ENCODE peak calls at places on chromosomes 6 and 20, in four cellular contexts. R is NCI-H2107, U is cerebellar nuclear complex, X is cardiac fibroblast. A is an unnamed sample.

GRCh38 chr20:20549267-20549612 is 163.2 kb downstream of the RALGAPA2 start:
- DNase-seq in U (peak; percentile 42), R (no peak), X (no peak), A (no peak)

GRCh38 chr20:47315339-47315662 is 41.2 kb downstream of the ZMYND8 start:
- DNase-seq in R (no peak), U (no peak), X (peak; percentile 54), A (peak; percentile 30)

GRCh38 chr6:117311310-117311709 is 46.0 kb downstream of the VGLL2 start:
- DNase-seq in X (no peak), R (no peak), U (no peak), A (no peak)

GRCh38 chr6:34332255-34333198 is 59.9 kb downstream of the NUDT3 start:
- DNase-seq in X (no peak), R (no peak), U (no peak), A (no peak)

GRCh38 chr6:89081423-89082322 is 1.1 kb downstream of the PNRC1 start:
- DNase-seq in X (peak; percentile 98), R (peak; percentile 92), U (peak; percentile 35), A (peak; percentile 82)

GRCh38 chr6:161486326-161486725 is 212.5 kb upstream of the AGPAT4 start:
- DNase-seq in X (peak; percentile 55), R (no peak), U (no peak), A (no peak)

GRCh38 chr20:19995220-19995863 is 21.8 kb upstream of the NAA20 start:
- DNase-seq in U (no peak), R (no peak), X (peak; percentile 78), A (no peak)

GRCh38 chr20:23246682-23247664 is 103.6 kb upstream of the NXT1 start:
- DNase-seq in U (no peak), X (peak; percentile 49), R (no peak), A (no peak)

GRCh38 chr6:162119349-162119748 is 608.2 kb downstream of the PRKN start:
- DNase-seq in X (peak; percentile 58), R (no peak), U (no peak), A (no peak)

GRCh38 chr6:160926281-160927276 is 65.0 kb upstream of the MAP3K4 start:
- DNase-seq in X (no peak), R (no peak), U (no peak), A (no peak)

GRCh38 chr20:58235010-58235409 is 6.6 kb upstream of the ANKRD60 start:
- DNase-seq in X (no peak), R (no peak), U (no peak), A (no peak)

GRCh38 chr6:163741743-163742363 is 327.3 kb downstream of the QKI start:
- DNase-seq in U (no peak), X (no peak), R (no peak), A (no peak)

GRCh38 chr6:163671355-163671754 is 256.8 kb downstream of the QKI start:
- DNase-seq in U (no peak), R (no peak), X (no peak), A (no peak)

GRCh38 chr6:359261-360035 is 32.1 kb upstream of the IRF4 start:
- DNase-seq in R (no peak), X (no peak), U (no peak), A (no peak)

GRCh38 chr6:32796848-32797776 is 19.7 kb downstream of the HLA-DOB start:
- DNase-seq in X (peak; percentile 70), U (no peak), R (no peak), A (no peak)

GRCh38 chr6:48834706-48835105 is 628.3 kb downstream of the MMUT start:
- DNase-seq in X (peak; percentile 55), R (no peak), U (no peak), A (no peak)

GRCh38 chr6:43242908-43243648 is at the start of gene TTBK1:
- DNase-seq in R (no peak), U (no peak), X (no peak), A (no peak)

GRCh38 chr6:158572653-158573541 is 13.0 kb downstream of the TMEM181 start:
- DNase-seq in R (no peak), X (no peak), U (no peak), A (no peak)

GRCh38 chr6:106555767-106556166 is 73.5 kb downstream of the RTN4IP1 start:
- DNase-seq in X (no peak), R (no peak), U (no peak), A (no peak)

GRCh38 chr20:50272413-50273120 is 81.9 kb downstream of the CEBPB start:
- DNase-seq in R (no peak), U (no peak), X (no peak), A (no peak)